ENCODE peak calls at places on chromosomes 2 and 18, in six cellular contexts. P is lung microvascular endothelial cell, T is NCI-H2029 treated with DMSO at 0.1 percent for 48 hours, Z is ecto neural progenitor cell, M is kidney glomerular epithelial cell, O is anterior cingulate cortex. A is an unnamed sample.

GRCh38 chr2:231531408-231532188 is 1.4 kb upstream of the NMUR1 start:
- DNase-seq in P (no peak), T (no peak), Z (no peak), M (no peak), O (no peak), A (no peak)

GRCh38 chr2:124623560-124623959 is 598.5 kb downstream of the CNTNAP5 start:
- DNase-seq in P (no peak), T (no peak), Z (no peak), M (no peak), O (no peak), A (no peak)

GRCh38 chr2:8984152-8984551 is 19.3 kb downstream of the MBOAT2 start:
- DNase-seq in P (peak), T (no peak), Z (no peak), M (no peak), O (no peak), A (no peak)

GRCh38 chr18:45167109-45167551 is 448.1 kb upstream of the SLC14A2 start:
- DNase-seq in P (no peak), T (no peak), Z (no peak), M (no peak), O (no peak), A (no peak)

GRCh38 chr18:29874519-29875098 is 1167.9 kb downstream of the DSC3 start:
- DNase-seq in P (peak), T (no peak), Z (no peak), M (peak), O (no peak), A (no peak)

GRCh38 chr18:48968412-48969215 is 17.8 kb upstream of the SMAD7 start:
- DNase-seq in P (no peak), T (no peak), Z (no peak), M (no peak), O (no peak), A (no peak)

GRCh38 chr18:48122376-48122775 is 191.9 kb upstream of the SMAD2 start:
- DNase-seq in P (no peak), T (no peak), Z (no peak), M (no peak), O (no peak), A (no peak)

GRCh38 chr2:182077451-182078142 is 91.9 kb downstream of the PPP1R1C start:
- DNase-seq in P (peak), T (peak), Z (no peak), M (peak), O (no peak), A (peak)

GRCh38 chr2:82528288-82528687 is 1930.8 kb downstream of the SUCLG1 start:
- DNase-seq in P (no peak), T (no peak), Z (no peak), M (no peak), O (no peak), A (no peak)

GRCh38 chr2:57906152-57906732 is 140.4 kb upstream of the VRK2 start:
- DNase-seq in P (peak), T (peak), Z (no peak), M (peak), O (no peak), A (peak)

GRCh38 chr18:2442726-2443275 is 128.5 kb downstream of the METTL4 start:
- DNase-seq in P (no peak), T (no peak), Z (no peak), M (no peak), O (no peak), A (no peak)

A was measured in AG04449.